ENCODE peak calls at places on chromosome 21, in four cellular contexts. One of them, this sample, is unnamed.
A peak's percentile ranks its signal among the peaks of the same experiment; 100 is the strongest.

GRCh38 chr21:31034378-31034777 is 3.9 kb downstream of the KRTAP19-8 start:
- DNase-seq in CD8-positive, alpha-beta memory T cell: no peak
- DNase-seq in GM20000: no peak
- DNase-seq in adrenal gland: no peak
- DNase-seq in this sample: no peak

GRCh38 chr21:42798106-42798505 is 81.2 kb downstream of the WDR4 start:
- DNase-seq in CD8-positive, alpha-beta memory T cell: no peak
- DNase-seq in adrenal gland: no peak
- DNase-seq in GM20000: no peak
- DNase-seq in this sample: no peak

GRCh38 chr21:38869946-38870345 is 64.2 kb downstream of the ETS2 start:
- DNase-seq in CD8-positive, alpha-beta memory T cell: no peak
- DNase-seq in GM20000: no peak
- DNase-seq in adrenal gland: no peak
- DNase-seq in this sample: no peak

GRCh38 chr21:43268804-43269186 is 100.0 kb downstream of the CRYAA start:
- DNase-seq in GM20000: no peak
- DNase-seq in CD8-positive, alpha-beta memory T cell: no peak
- DNase-seq in adrenal gland: no peak
- DNase-seq in this sample: no peak

GRCh38 chr21:39451332-39452206 is at the start of gene SH3BGR:
- DNase-seq in CD8-positive, alpha-beta memory T cell: no peak
- DNase-seq in adrenal gland: peak; percentile 38
- DNase-seq in GM20000: no peak
- DNase-seq in this sample: no peak

GRCh38 chr21:42062543-42063022 is 8.5 kb upstream of the UMODL1 start:
- DNase-seq in CD8-positive, alpha-beta memory T cell: peak; percentile 94
- DNase-seq in adrenal gland: no peak
- DNase-seq in GM20000: peak; percentile 81
- DNase-seq in this sample: no peak

GRCh38 chr21:36722370-36723368 is 23.8 kb downstream of the SIM2 start:
- DNase-seq in adrenal gland: no peak
- DNase-seq in CD8-positive, alpha-beta memory T cell: no peak
- DNase-seq in GM20000: no peak
- DNase-seq in this sample: no peak

GRCh38 chr21:32472890-32473765 is 60.6 kb downstream of the EVA1C start:
- DNase-seq in GM20000: no peak
- DNase-seq in CD8-positive, alpha-beta memory T cell: no peak
- DNase-seq in adrenal gland: no peak
- DNase-seq in this sample: no peak

GRCh38 chr21:41411449-41412089 is 14.5 kb upstream of the MX1 start:
- DNase-seq in adrenal gland: peak; percentile 31
- DNase-seq in GM20000: no peak
- DNase-seq in CD8-positive, alpha-beta memory T cell: peak; percentile 18
- DNase-seq in this sample: no peak

GRCh38 chr21:42460391-42461184 is 35.4 kb downstream of the RSPH1 start:
- DNase-seq in CD8-positive, alpha-beta memory T cell: peak; percentile 42
- DNase-seq in adrenal gland: no peak
- DNase-seq in GM20000: peak; percentile 51
- DNase-seq in this sample: no peak

GRCh38 chr21:14591882-14592281 is 45.8 kb upstream of the SAMSN1 start:
- DNase-seq in CD8-positive, alpha-beta memory T cell: no peak
- DNase-seq in GM20000: no peak
- DNase-seq in adrenal gland: peak; percentile 58
- DNase-seq in this sample: no peak

GRCh38 chr21:32278068-32278467 is 781 bp downstream of the MIS18A start:
- DNase-seq in adrenal gland: no peak
- DNase-seq in GM20000: no peak
- DNase-seq in CD8-positive, alpha-beta memory T cell: no peak
- DNase-seq in this sample: no peak

GRCh38 chr21:36747815-36748381 is 49.0 kb downstream of the SIM2 start:
- DNase-seq in adrenal gland: peak; percentile 59
- DNase-seq in CD8-positive, alpha-beta memory T cell: no peak
- DNase-seq in GM20000: peak; percentile 84
- DNase-seq in this sample: no peak

GRCh38 chr21:17139696-17140095 is 373.1 kb upstream of the CXADR start:
- DNase-seq in GM20000: no peak
- DNase-seq in CD8-positive, alpha-beta memory T cell: no peak
- DNase-seq in adrenal gland: no peak
- DNase-seq in this sample: no peak